ENCODE peak calls at places on chromosomes 6 and 20, in four cellular contexts. Z is CD8-positive, alpha-beta memory T cell; R is endothelial cell of umbilical vein; A is CD4-positive, CD25-positive, alpha-beta regulatory T cell. N is an unnamed sample.

GRCh38 chr20:460707-461106 is 1.6 kb downstream of the TBC1D20 start:
- DNase-seq in A (no peak), Z (no peak), R (no peak), N (no peak)

GRCh38 chr20:61437280-61438206 is 185.5 kb downstream of the CDH4 start:
- DNase-seq in A (no peak), R (no peak), Z (no peak), N (no peak)

GRCh38 chr6:33169286-33170175 is 22.7 kb downstream of the COL11A2 start:
- DNase-seq in A (no peak), R (no peak), Z (no peak), N (no peak)

GRCh38 chr6:5214570-5215052 is 46.1 kb downstream of the LYRM4 start:
- DNase-seq in Z (no peak), R (peak; percentile 46), A (no peak), N (no peak)

GRCh38 chr20:62628691-62629090 is 13.6 kb upstream of the SLCO4A1 start:
- DNase-seq in R (no peak), Z (no peak), A (no peak), N (no peak)

GRCh38 chr6:134935076-134935475 is 14.8 kb downstream of the ALDH8A1 start:
- DNase-seq in R (no peak), Z (no peak), A (no peak), N (no peak)

GRCh38 chr6:155130161-155130853 is 133.5 kb upstream of the CLDN20 start:
- DNase-seq in Z (no peak), A (no peak), R (no peak), N (no peak)

GRCh38 chr6:32669240-32669639 is 2.8 kb upstream of the HLA-DQB1 start:
- DNase-seq in Z (no peak), A (no peak), R (no peak), N (no peak)

GRCh38 chr6:116066789-116067188 is 6.1 kb upstream of the FRK start:
- DNase-seq in A (no peak), R (no peak), Z (no peak), N (no peak)

GRCh38 chr6:32973144-32973854 is 4.9 kb downstream of the BRD2 start:
- DNase-seq in Z (peak; percentile 72), R (peak; percentile 40), A (peak; percentile 28), N (no peak)

GRCh38 chr6:116974526-116974925 is 97.5 kb downstream of the RFX6 start:
- DNase-seq in R (no peak), A (no peak), Z (no peak), N (no peak)

GRCh38 chr6:151392429-151392828 is 1.1 kb upstream of the ZBTB2 start:
- DNase-seq in A (no peak), R (no peak), Z (no peak), N (no peak)

GRCh38 chr20:63835031-63835858 is 4.2 kb upstream of the ZBTB46 start:
- DNase-seq in R (peak; percentile 82), A (no peak), Z (no peak), N (no peak)

GRCh38 chr6:95128439-95128838 is 448.9 kb upstream of the MANEA start:
- DNase-seq in Z (no peak), R (no peak), A (no peak), N (no peak)

GRCh38 chr6:148800535-148800934 is 53.7 kb downstream of the UST start:
- DNase-seq in Z (no peak), R (no peak), A (no peak), N (no peak)

GRCh38 chr6:82144007-82144851 is 103.3 kb downstream of the IBTK start:
- DNase-seq in A (no peak), R (peak; percentile 85), Z (no peak), N (no peak)

GRCh38 chr6:163759542-163759941 is 345.0 kb downstream of the QKI start:
- DNase-seq in R (no peak), Z (no peak), A (no peak), N (no peak)

GRCh38 chr6:25056130-25056529 is 120.4 kb upstream of the RIPOR2 start:
- DNase-seq in R (no peak), Z (peak; percentile 58), A (peak; percentile 87), N (peak; percentile 99)

GRCh38 chr6:55299285-55299684 is 28.0 kb upstream of the GFRAL start:
- DNase-seq in A (no peak), Z (no peak), R (no peak), N (no peak)

GRCh38 chr6:143135797-143136561 is 75.3 kb downstream of the AIG1 start:
- DNase-seq in R (peak; percentile 26), A (peak; percentile 22), Z (no peak), N (peak; percentile 5)

GRCh38 chr20:31594558-31595379 is 10.3 kb upstream of the ID1 start:
- DNase-seq in Z (no peak), R (peak; percentile 62), A (no peak), N (no peak)

GRCh38 chr6:33827546-33828451 is 24.0 kb upstream of the MLN start:
- DNase-seq in Z (no peak), R (no peak), A (no peak), N (no peak)

GRCh38 chr6:79134699-79135474 is 56.8 kb upstream of the PHIP start:
- DNase-seq in Z (no peak), A (no peak), R (no peak), N (no peak)

GRCh38 chr20:13775867-13776266 is 8.9 kb downstream of the ESF1 start:
- DNase-seq in A (no peak), R (no peak), Z (no peak), N (no peak)

GRCh38 chr6:52543262-52543661 is 33.6 kb downstream of the TRAM2 start:
- DNase-seq in R (no peak), Z (no peak), A (no peak), N (no peak)

GRCh38 chr6:16658661-16659060 is 102.6 kb downstream of the ATXN1 start:
- DNase-seq in R (no peak), Z (no peak), A (no peak), N (no peak)

GRCh38 chr6:12371641-12372146 is 81.5 kb downstream of the EDN1 start:
- DNase-seq in R (peak; percentile 22), A (no peak), Z (no peak), N (no peak)

GRCh38 chr6:169263836-169264608 is 10.4 kb upstream of the THBS2 start:
- DNase-seq in A (no peak), Z (no peak), R (no peak), N (no peak)

GRCh38 chr6:108654465-108655106 is 93.9 kb downstream of the FOXO3 start:
- DNase-seq in R (peak; percentile 10), Z (no peak), A (no peak), N (no peak)

GRCh38 chr6:159042824-159043181 is 2.0 kb downstream of the TAGAP start:
- DNase-seq in Z (no peak), A (no peak), R (no peak), N (no peak)

GRCh38 chr6:159043986-159044385 is 805 bp downstream of the TAGAP start:
- DNase-seq in R (no peak), Z (no peak), A (peak; percentile 35), N (no peak)

GRCh38 chr6:159044899-159045727 is at the start of gene TAGAP:
- DNase-seq in R (no peak), Z (peak; percentile 81), A (peak; percentile 88), N (peak; percentile 89)

GRCh38 chr6:159042003-159042823 is 2.6 kb downstream of the TAGAP start:
- DNase-seq in A (peak; percentile 92), Z (peak; percentile 75), R (peak; percentile 73), N (peak; percentile 74)

GRCh38 chr6:159043236-159043635 is 1.6 kb downstream of the TAGAP start:
- DNase-seq in Z (no peak), A (peak; percentile 58), R (no peak), N (peak; percentile 87)
- H3K4me3 ChIP-seq in Z (peak overlapping the region; percentile 89), A (peak overlapping the region; percentile 100), R (no peak overlapping the region), N (peak overlapping the region; percentile 59)

GRCh38 chr6:49552596-49552995 is 2.1 kb downstream of the C6orf141 start:
- DNase-seq in Z (no peak), A (no peak), R (no peak), N (no peak)

GRCh38 chr6:49551866-49552129 is 1.3 kb downstream of the C6orf141 start:
- DNase-seq in Z (no peak), A (no peak), R (no peak), N (no peak)

GRCh38 chr6:49555951-49556350 is 5.5 kb downstream of the C6orf141 start:
- DNase-seq in A (no peak), Z (no peak), R (no peak), N (no peak)

GRCh38 chr6:49551126-49551865 is 828 bp downstream of the C6orf141 start:
- DNase-seq in A (no peak), R (peak; percentile 40), Z (no peak), N (no peak)

GRCh38 chr6:49553353-49553752 is 2.9 kb downstream of the C6orf141 start:
- DNase-seq in R (no peak), Z (no peak), A (no peak), N (no peak)
- H3K4me3 ChIP-seq in R (no peak overlapping the region), Z (no peak overlapping the region), A (no peak overlapping the region), N (no peak overlapping the region)

DNA sequence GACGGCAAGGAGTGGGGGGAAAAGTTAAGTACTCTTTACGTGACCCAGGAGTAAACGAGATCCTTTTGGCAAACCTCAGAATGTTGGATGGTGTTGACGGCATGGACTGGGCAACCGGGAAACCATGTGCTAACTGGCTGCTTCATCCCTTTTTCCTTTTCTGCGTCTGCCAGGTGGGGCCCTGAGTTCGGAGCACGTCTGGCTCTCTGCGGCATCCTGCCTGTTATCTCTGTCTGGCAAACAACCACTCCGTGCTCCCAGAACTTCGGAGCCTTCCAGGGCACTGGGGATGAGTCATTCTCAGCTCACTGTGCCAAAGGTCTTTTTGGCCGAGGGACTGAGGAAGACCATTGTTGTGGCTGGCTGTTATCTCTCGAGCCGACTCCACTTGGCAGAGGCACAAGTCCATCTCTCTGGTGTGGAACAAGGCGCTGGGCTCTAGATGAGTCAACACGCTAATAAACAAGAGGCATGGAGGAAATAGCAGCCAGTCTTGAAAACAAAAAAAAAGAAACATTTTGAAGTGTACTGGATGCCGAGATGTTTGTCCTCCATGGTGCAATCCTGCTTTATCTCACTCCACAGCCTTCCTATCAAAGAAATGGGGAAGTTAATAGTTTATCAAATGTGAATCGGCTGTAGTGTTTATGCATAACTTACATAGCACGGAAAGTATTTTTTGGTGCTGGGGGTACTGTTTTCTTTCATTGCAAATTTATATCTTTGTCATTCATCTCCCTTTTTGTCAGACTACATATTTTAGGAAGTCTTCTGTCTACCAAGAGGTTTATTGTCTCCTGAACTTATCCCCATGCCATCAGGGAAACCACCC is 64.6 kb upstream of the TXNDC5 start:
- DNase-seq in R (peak; percentile 100), A (no peak), Z (no peak), N (no peak)
- H3K4me3 ChIP-seq in R (no peak overlapping the region), A (no peak overlapping the region), Z (no peak overlapping the region), N (no peak overlapping the region)

DNA sequence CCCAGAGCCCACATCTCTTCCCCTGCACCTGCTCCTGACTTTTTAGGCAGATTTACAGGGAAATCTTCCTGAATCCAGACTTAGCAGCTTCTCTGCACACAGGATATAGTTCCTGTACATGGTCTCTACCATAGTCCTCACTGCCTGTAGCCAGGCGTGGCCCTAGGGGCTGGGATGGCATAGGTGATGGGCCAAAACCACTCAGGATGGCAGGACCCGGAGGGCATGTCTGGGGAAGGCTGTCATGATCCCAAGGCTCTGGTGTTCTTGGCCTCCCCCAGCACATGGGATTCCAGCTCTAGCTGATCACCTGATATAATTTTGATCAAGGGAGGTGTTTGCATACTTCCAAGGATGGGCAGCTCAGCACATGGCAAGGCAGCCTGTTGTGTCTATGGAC is 58.0 kb downstream of the TOX2 start:
- DNase-seq in R (no peak), A (no peak), Z (no peak), N (no peak)
- H3K4me3 ChIP-seq in R (no peak overlapping the region), A (no peak overlapping the region), Z (no peak overlapping the region), N (no peak overlapping the region)